ENCODE peak calls at places on chromosomes 6 and 20, in four cellular contexts. One of them, this sample, is unnamed.

GRCh38 chr20:62293111-62293784 is 9.5 kb upstream of the ADRM1 start:
- DNase-seq in K562: no peak
- DNase-seq in HepG2: no peak
- DNase-seq in IMR-90: no peak
- DNase-seq in this sample: no peak

GRCh38 chr20:62356143-62356947 is 10.8 kb downstream of the LAMA5 start:
- DNase-seq in HepG2: no peak
- DNase-seq in IMR-90: no peak
- DNase-seq in K562: no peak
- DNase-seq in this sample: peak

GRCh38 chr6:149990672-149991402 is 27.1 kb downstream of the ULBP1 start:
- DNase-seq in IMR-90: no peak
- DNase-seq in K562: no peak
- DNase-seq in HepG2: no peak
- DNase-seq in this sample: peak

GRCh38 chr6:150490586-150490985 is 109.1 kb upstream of the PLEKHG1 start:
- DNase-seq in HepG2: no peak
- DNase-seq in IMR-90: no peak
- DNase-seq in K562: no peak
- DNase-seq in this sample: no peak

GRCh38 chr20:37096415-37097039 is 730 bp upstream of the RBL1 start:
- DNase-seq in IMR-90: no peak
- DNase-seq in HepG2: no peak
- DNase-seq in K562: peak
- DNase-seq in this sample: no peak

GRCh38 chr20:31260326-31260932 is 3.0 kb downstream of the DEFB115 start:
- DNase-seq in IMR-90: no peak
- DNase-seq in K562: peak
- DNase-seq in HepG2: peak
- DNase-seq in this sample: peak

GRCh38 chr6:38445321-38445720 is 194.4 kb downstream of the BTBD9 start:
- DNase-seq in IMR-90: peak
- DNase-seq in HepG2: no peak
- DNase-seq in K562: no peak
- DNase-seq in this sample: no peak

GRCh38 chr6:56046576-56046975 is 171.2 kb upstream of the BMP5 start:
- DNase-seq in K562: no peak
- DNase-seq in HepG2: no peak
- DNase-seq in IMR-90: peak
- DNase-seq in this sample: no peak

GRCh38 chr20:59561228-59561605 is 43.1 kb upstream of the PHACTR3 start:
- DNase-seq in IMR-90: no peak
- DNase-seq in HepG2: no peak
- DNase-seq in K562: no peak
- DNase-seq in this sample: no peak

GRCh38 chr20:44660506-44660905 is 9.0 kb upstream of the ADA start:
- DNase-seq in K562: no peak
- DNase-seq in IMR-90: no peak
- DNase-seq in HepG2: no peak
- DNase-seq in this sample: no peak

GRCh38 chr6:128929869-128930268 is 46.9 kb downstream of the LAMA2 start:
- DNase-seq in IMR-90: no peak
- DNase-seq in HepG2: no peak
- DNase-seq in K562: no peak
- DNase-seq in this sample: no peak

GRCh38 chr6:33312361-33313104 is 1.3 kb downstream of the TAPBP start:
- DNase-seq in IMR-90: peak
- DNase-seq in HepG2: peak
- DNase-seq in K562: peak
- DNase-seq in this sample: peak

GRCh38 chr20:53805895-53806384 is 212.3 kb upstream of the ZNF217 start:
- DNase-seq in K562: no peak
- DNase-seq in IMR-90: peak
- DNase-seq in HepG2: no peak
- DNase-seq in this sample: peak

GRCh38 chr20:4951299-4951698 is 50.0 kb downstream of the SLC23A2 start:
- DNase-seq in IMR-90: peak
- DNase-seq in HepG2: no peak
- DNase-seq in K562: no peak
- DNase-seq in this sample: peak

GRCh38 chr20:371755-372542 is 8.6 kb upstream of the TRIB3 start:
- DNase-seq in K562: peak
- DNase-seq in IMR-90: peak
- DNase-seq in HepG2: peak
- DNase-seq in this sample: peak

GRCh38 chr6:169341706-169342105 is 88.1 kb upstream of the THBS2 start:
- DNase-seq in HepG2: no peak
- DNase-seq in IMR-90: no peak
- DNase-seq in K562: no peak
- DNase-seq in this sample: no peak

GRCh38 chr6:141169419-141169818 is 963.3 kb upstream of the GJE1 start:
- DNase-seq in HepG2: no peak
- DNase-seq in IMR-90: peak
- DNase-seq in K562: no peak
- DNase-seq in this sample: no peak

GRCh38 chr6:142846459-142846831 is 98.5 kb downstream of the HIVEP2 start:
- DNase-seq in IMR-90: peak
- DNase-seq in HepG2: no peak
- DNase-seq in K562: no peak
- DNase-seq in this sample: no peak

GRCh38 chr6:142846883-142847287 is 98.1 kb downstream of the HIVEP2 start:
- DNase-seq in IMR-90: peak
- DNase-seq in K562: no peak
- DNase-seq in HepG2: peak
- DNase-seq in this sample: peak

GRCh38 chr6:142844065-142844755 is 100.8 kb downstream of the HIVEP2 start:
- DNase-seq in HepG2: no peak
- DNase-seq in K562: no peak
- DNase-seq in IMR-90: peak
- DNase-seq in this sample: no peak

GRCh38 chr6:142845143-142845571 is 99.8 kb downstream of the HIVEP2 start:
- DNase-seq in IMR-90: no peak
- DNase-seq in K562: no peak
- DNase-seq in HepG2: no peak
- DNase-seq in this sample: no peak

GRCh38 chr6:142845624-142846458 is 99.1 kb downstream of the HIVEP2 start:
- DNase-seq in HepG2: peak
- DNase-seq in IMR-90: peak
- DNase-seq in K562: no peak
- DNase-seq in this sample: no peak
- TF ChIP-seq MAZ in HepG2: no peak
- TF ChIP-seq MAZ in IMR-90: no peak
- TF ChIP-seq MAZ in K562: no peak
- TF ChIP-seq MAZ in this sample: no peak

GRCh38 chr6:87705070-87705691 is 3.1 kb upstream of the AKIRIN2 start:
- DNase-seq in HepG2: peak
- DNase-seq in K562: peak
- DNase-seq in IMR-90: peak
- DNase-seq in this sample: peak
- TF ChIP-seq MAZ in HepG2: no peak
- TF ChIP-seq MAZ in K562: no peak
- TF ChIP-seq MAZ in IMR-90: no peak
- TF ChIP-seq MAZ in this sample: no peak

GRCh38 chr6:30942338-30943060 is 1.7 kb downstream of the MUCL3 start:
- DNase-seq in K562: peak
- DNase-seq in HepG2: peak
- DNase-seq in IMR-90: peak
- DNase-seq in this sample: peak
- TF ChIP-seq MAZ in K562: no peak
- TF ChIP-seq MAZ in HepG2: peak
- TF ChIP-seq MAZ in IMR-90: peak
- TF ChIP-seq MAZ in this sample: no peak

DNA sequence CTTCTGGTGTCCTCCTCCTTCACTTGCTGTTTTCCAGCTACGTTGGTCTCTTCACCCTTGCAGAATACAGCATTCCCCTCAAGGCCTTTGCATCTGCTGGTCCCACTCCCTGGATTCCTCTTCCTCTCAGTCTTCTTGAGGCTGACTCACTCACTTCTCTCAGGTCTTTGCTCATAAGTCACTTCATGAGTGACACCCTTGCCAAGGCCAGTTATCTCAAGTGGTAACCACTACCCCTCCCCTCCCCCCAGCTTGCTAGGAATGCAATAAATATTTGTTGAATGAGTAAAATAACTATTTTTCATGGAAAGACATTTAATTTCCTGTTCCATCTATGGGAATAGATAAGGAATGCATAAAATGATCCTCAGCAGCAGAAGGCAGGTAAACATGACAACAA is 131.7 kb downstream of the PLCB4 start:
- DNase-seq in K562: no peak
- DNase-seq in IMR-90: peak
- DNase-seq in HepG2: no peak
- DNase-seq in this sample: peak
- TF ChIP-seq MAZ in K562: no peak
- TF ChIP-seq MAZ in IMR-90: no peak
- TF ChIP-seq MAZ in HepG2: no peak
- TF ChIP-seq MAZ in this sample: no peak

GRCh38 chr6:139173172-139173571 is 38.3 kb downstream of the HECA start:
- DNase-seq in IMR-90: peak
- DNase-seq in HepG2: no peak
- DNase-seq in K562: no peak
- DNase-seq in this sample: peak
- TF ChIP-seq MAZ in IMR-90: no peak
- TF ChIP-seq MAZ in HepG2: no peak
- TF ChIP-seq MAZ in K562: no peak
- TF ChIP-seq MAZ in this sample: no peak

GRCh38 chr6:36386495-36387439 is 702 bp downstream of the ETV7 start:
- DNase-seq in K562: peak
- DNase-seq in HepG2: no peak
- DNase-seq in IMR-90: peak
- DNase-seq in this sample: peak
- TF ChIP-seq MAZ in K562: no peak
- TF ChIP-seq MAZ in HepG2: no peak
- TF ChIP-seq MAZ in IMR-90: no peak
- TF ChIP-seq MAZ in this sample: no peak

GRCh38 chr6:119738425-119738824 is 388.9 kb upstream of the MAN1A1 start:
- DNase-seq in IMR-90: no peak
- DNase-seq in K562: no peak
- DNase-seq in HepG2: no peak
- DNase-seq in this sample: no peak
- TF ChIP-seq MAZ in IMR-90: no peak
- TF ChIP-seq MAZ in K562: no peak
- TF ChIP-seq MAZ in HepG2: no peak
- TF ChIP-seq MAZ in this sample: no peak

DNA sequence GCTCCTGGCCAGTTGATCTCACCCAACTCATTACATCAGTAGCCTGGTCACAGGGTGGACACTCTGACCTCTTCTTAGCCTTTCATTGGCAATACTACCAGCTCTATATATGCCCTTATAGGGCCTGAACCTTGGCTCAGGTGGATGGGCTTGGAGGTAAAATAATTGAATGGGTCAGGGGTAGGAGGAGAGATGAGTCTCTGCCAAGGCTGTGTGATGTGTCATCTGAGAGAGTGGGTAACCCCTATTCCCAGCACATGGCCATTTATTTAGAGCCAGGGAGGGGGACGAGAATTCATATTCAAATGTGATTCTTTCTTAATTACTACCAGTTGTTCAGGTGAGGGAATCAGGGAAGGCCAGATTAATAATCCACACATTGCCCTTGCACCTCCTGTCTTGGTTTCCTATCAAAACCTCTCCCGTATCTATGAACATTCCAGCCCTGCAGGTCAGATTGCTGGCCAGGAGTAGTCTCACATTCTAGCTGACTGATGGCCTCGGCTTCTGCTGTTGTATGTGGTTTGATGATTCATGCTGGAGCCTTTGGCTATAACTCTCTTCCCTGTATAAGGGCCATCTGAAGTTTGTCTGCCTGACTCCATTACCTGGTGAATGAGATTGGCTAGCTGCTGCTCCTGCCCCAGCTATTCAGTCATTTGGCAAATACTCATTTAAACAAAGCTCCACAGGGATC is 13.4 kb downstream of the C20orf173 start:
- DNase-seq in IMR-90: peak
- DNase-seq in HepG2: no peak
- DNase-seq in K562: peak
- DNase-seq in this sample: peak
- TF ChIP-seq MAZ in IMR-90: no peak
- TF ChIP-seq MAZ in HepG2: no peak
- TF ChIP-seq MAZ in K562: no peak
- TF ChIP-seq MAZ in this sample: no peak

DNA sequence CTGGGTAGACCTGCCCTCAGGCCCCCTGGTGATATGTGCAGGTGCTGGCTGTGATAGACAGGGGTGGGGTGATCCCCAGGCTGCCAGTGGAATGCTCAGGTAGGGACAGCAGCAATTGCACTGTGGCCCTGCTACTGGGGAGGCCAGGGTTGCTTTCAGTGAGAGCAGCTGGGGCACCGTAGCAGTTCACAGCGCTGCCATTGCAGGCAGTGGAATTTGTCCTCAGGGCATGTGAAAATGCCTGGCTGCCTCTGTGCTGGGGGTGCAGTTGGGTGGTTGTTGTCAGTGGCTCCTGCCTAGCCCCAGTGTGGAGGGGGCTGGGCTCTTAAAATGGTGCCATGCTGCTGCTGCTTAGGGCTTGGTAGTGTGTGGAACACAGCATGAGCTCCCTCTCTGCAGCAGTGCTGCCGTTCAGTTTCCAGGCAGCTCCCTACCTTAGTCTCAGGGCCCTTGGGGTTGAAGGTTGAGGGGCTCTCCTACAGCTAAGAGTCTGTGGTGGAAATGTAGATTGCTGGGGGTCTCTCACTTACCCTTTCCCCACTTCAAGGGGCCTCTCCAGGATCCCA is 23.6 kb downstream of the GJA10 start:
- DNase-seq in K562: no peak
- DNase-seq in HepG2: no peak
- DNase-seq in IMR-90: no peak
- DNase-seq in this sample: no peak
- TF ChIP-seq MAZ in K562: no peak
- TF ChIP-seq MAZ in HepG2: no peak
- TF ChIP-seq MAZ in IMR-90: no peak
- TF ChIP-seq MAZ in this sample: no peak